ENCODE peak calls at places on chromosomes 5 and 9, in six cellular contexts. F is A549, B is fibroblast of lung, Y is SK-N-SH, M is tibial artery, G is uterus. P is an unnamed sample.

GRCh38 chr9:114272739-114273431 is 50.0 kb upstream of the ORM1 start:
- DNase-seq in M (peak; percentile 28), B (no peak), F (no peak), G (peak; percentile 0), Y (no peak), P (peak; percentile 8)

GRCh38 chr9:109780453-109781033 is 545 bp downstream of the PALM2AKAP2 start:
- DNase-seq in M (no peak), Y (no peak), B (peak; percentile 43), F (no peak), G (no peak), P (no peak)

GRCh38 chr9:4235951-4236804 is 63.7 kb downstream of the GLIS3 start:
- DNase-seq in B (peak; percentile 92), G (no peak), M (no peak), F (peak; percentile 89), Y (no peak), P (no peak)

GRCh38 chr5:99088309-99088708 is 159.5 kb upstream of the CHD1 start:
- DNase-seq in F (no peak), B (peak; percentile 50), Y (no peak), M (no peak), G (no peak), P (no peak)

GRCh38 chr5:65926893-65927292 is 518 bp downstream of the ERBIN start:
- DNase-seq in F (no peak), M (no peak), B (no peak), Y (no peak), G (no peak), P (no peak)

GRCh38 chr9:136364942-136365774 is 1.6 kb upstream of the DNLZ start:
- DNase-seq in B (no peak), F (no peak), G (no peak), M (no peak), Y (peak; percentile 96), P (no peak)

GRCh38 chr5:36658016-36658415 is 51.6 kb downstream of the SLC1A3 start:
- DNase-seq in F (no peak), M (no peak), Y (no peak), B (peak; percentile 79), G (no peak), P (no peak)

GRCh38 chr9:101814064-101814463 is 75.6 kb upstream of the GRIN3A start:
- DNase-seq in B (no peak), M (no peak), Y (no peak), F (no peak), G (no peak), P (no peak)

GRCh38 chr5:133530270-133530669 is 82.1 kb downstream of the FSTL4 start:
- DNase-seq in G (no peak), M (no peak), F (no peak), Y (no peak), B (no peak), P (no peak)

GRCh38 chr9:81108821-81109220 is 580.5 kb downstream of the TLE1 start:
- DNase-seq in M (no peak), Y (no peak), G (no peak), F (no peak), B (no peak), P (no peak)

GRCh38 chr5:16733597-16733996 is 116.8 kb upstream of the RETREG1 start:
- DNase-seq in G (no peak), M (no peak), B (no peak), F (no peak), Y (no peak), P (no peak)

GRCh38 chr9:33452828-33453271 is 5.5 kb upstream of the AQP3 start:
- DNase-seq in Y (peak; percentile 76), M (no peak), F (peak; percentile 80), G (no peak), B (peak; percentile 81), P (peak; percentile 84)

GRCh38 chr9:72665421-72665820 is 144.0 kb downstream of the TMC1 start:
- DNase-seq in B (peak; percentile 88), G (no peak), M (no peak), Y (no peak), F (peak; percentile 19), P (no peak)

GRCh38 chr9:111833941-111834340 is 39.2 kb upstream of the SHOC1 start:
- DNase-seq in B (peak; percentile 60), G (no peak), Y (no peak), F (no peak), M (no peak), P (no peak)

GRCh38 chr5:150608991-150609390 is 31.5 kb upstream of the SYNPO start:
- DNase-seq in M (no peak), F (no peak), B (no peak), Y (no peak), G (no peak), P (peak; percentile 10)

GRCh38 chr5:66633754-66634153 is 37.6 kb downstream of the MAST4 start:
- DNase-seq in B (no peak), M (no peak), Y (no peak), G (no peak), F (no peak), P (no peak)

GRCh38 chr5:154779105-154779504 is 23.9 kb downstream of the LARP1 start:
- DNase-seq in F (peak; percentile 76), Y (no peak), B (peak; percentile 91), G (no peak), M (no peak), P (no peak)

GRCh38 chr5:50799596-50799995 is 133.2 kb downstream of the PARP8 start:
- DNase-seq in M (no peak), Y (no peak), F (no peak), B (no peak), G (no peak), P (no peak)

GRCh38 chr9:129285382-129285781 is 107.3 kb upstream of the IER5L start:
- DNase-seq in G (no peak), F (no peak), B (no peak), Y (no peak), M (peak; percentile 53), P (peak; percentile 1)

GRCh38 chr5:174352681-174353080 is 307.2 kb downstream of the NSG2 start:
- DNase-seq in G (no peak), F (no peak), B (peak; percentile 77), Y (no peak), M (no peak), P (no peak)

GRCh38 chr9:93525476-93525875 is 50.9 kb upstream of the PHF2 start:
- DNase-seq in Y (no peak), B (peak; percentile 34), M (no peak), F (no peak), G (no peak), P (no peak)

DNA sequence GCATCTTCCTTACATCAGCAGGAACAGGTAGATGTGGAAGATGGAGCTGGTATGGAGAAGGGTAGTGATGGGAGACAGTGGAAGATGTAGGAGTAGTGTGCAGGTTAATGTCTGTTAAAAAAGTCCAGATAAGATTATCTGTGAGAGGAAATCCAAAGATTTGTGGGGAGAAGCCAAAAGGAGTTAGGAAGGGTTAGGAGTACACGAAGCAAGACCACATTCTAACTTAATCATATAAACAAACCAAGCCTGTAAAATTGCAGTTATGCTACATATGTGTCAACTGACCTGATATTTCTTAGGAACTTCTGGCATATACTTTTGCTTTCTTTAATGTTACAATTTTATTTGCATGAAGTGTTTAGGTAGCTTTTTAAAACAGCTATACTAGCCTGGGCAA is 142.1 kb upstream of the DMRT1 start:
- DNase-seq in G (no peak), M (no peak), Y (no peak), F (no peak), B (no peak), P (no peak)
- H3K4me1 ChIP-seq in G (peaks cover 25% of the 10 kb centered on the region), M (no peaks in the 10 kb centered on the region), Y (peaks cover 32% of the 10 kb centered on the region), F (peaks cover 57% of the 10 kb centered on the region), B (peaks cover 31% of the 10 kb centered on the region), P (peaks cover 31% of the 10 kb centered on the region)

DNA sequence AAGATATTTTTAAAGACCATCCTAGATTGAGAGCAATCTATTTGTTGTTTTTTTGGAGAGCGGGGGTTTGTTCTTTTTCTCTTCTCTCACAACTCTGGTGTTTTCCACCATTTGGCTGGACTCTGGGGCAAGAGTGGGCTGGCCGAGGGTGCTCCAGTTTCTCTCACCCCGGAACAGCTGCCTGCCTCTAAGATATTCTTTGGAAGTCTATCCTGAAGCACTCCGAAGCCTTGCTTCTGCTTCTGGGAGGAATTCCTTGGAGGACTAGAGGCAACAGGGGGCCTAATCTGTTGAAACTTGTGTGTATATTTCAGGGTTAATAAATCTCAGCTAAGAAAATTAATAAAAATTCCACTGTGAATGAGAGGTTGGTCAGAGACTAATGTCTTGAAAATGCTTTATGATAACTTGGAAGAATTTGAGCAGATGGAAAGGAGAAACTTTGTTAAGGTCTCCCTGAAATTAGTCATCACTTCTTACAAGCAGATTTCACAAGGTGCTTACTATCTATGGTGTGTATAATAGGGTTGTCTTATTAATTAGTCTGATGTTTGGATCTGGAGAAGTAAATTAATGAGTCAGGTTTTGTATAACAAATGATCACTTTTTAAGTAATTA is 3.9 kb downstream of the MAN2A1 start:
- DNase-seq in G (no peak), Y (no peak), M (no peak), F (no peak), B (peak; percentile 75), P (no peak)
- H3K4me1 ChIP-seq in G (no peaks in the 10 kb centered on the region), Y (peaks cover 31% of the 10 kb centered on the region), M (no peaks in the 10 kb centered on the region), F (peaks cover 28% of the 10 kb centered on the region), B (peaks cover 8% of the 10 kb centered on the region), P (peaks cover 57% of the 10 kb centered on the region)

DNA sequence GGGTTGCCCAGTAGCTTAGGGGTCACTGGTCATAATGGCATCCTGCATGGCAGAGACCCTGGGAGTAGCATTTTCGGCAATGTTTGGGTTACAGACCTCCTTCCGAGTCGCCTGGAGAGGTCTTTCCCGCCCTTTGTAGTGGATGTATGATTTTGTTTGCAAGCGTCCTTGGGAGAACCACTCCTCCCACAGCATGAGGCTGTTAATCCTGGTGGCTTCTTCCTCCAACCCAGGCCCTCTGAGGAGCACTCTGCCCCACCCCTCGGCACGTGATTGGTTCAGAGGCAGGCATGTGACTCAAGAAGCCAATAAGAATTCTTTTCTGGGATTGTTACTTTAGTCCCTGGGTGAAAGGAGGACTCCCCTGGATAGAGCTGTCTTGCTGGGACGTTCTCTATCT is 30.2 kb upstream of the GRHPR start:
- DNase-seq in B (no peak), M (no peak), G (no peak), Y (no peak), F (no peak), P (no peak)
- H3K4me1 ChIP-seq in B (no peaks in the 10 kb centered on the region), M (no peaks in the 10 kb centered on the region), G (no peaks in the 10 kb centered on the region), Y (no peaks in the 10 kb centered on the region), F (no peaks in the 10 kb centered on the region), P (no peaks in the 10 kb centered on the region)

GRCh38 chr5:142783601-142784291 is 13.6 kb downstream of the ARHGAP26 start:
- DNase-seq in M (peak; percentile 64), B (peak; percentile 4), F (no peak), G (no peak), Y (peak; percentile 76), P (no peak)

GRCh38 chr5:142784405-142784955 is 14.3 kb downstream of the ARHGAP26 start:
- DNase-seq in F (no peak), B (no peak), G (no peak), Y (no peak), M (no peak), P (no peak)

GRCh38 chr5:142785211-142785610 is 15.0 kb downstream of the ARHGAP26 start:
- DNase-seq in G (no peak), M (no peak), B (peak; percentile 21), F (no peak), Y (no peak), P (no peak)

GRCh38 chr5:142780871-142781270 is 10.7 kb downstream of the ARHGAP26 start:
- DNase-seq in B (no peak), G (no peak), Y (peak; percentile 19), F (no peak), M (no peak), P (no peak)

DNA sequence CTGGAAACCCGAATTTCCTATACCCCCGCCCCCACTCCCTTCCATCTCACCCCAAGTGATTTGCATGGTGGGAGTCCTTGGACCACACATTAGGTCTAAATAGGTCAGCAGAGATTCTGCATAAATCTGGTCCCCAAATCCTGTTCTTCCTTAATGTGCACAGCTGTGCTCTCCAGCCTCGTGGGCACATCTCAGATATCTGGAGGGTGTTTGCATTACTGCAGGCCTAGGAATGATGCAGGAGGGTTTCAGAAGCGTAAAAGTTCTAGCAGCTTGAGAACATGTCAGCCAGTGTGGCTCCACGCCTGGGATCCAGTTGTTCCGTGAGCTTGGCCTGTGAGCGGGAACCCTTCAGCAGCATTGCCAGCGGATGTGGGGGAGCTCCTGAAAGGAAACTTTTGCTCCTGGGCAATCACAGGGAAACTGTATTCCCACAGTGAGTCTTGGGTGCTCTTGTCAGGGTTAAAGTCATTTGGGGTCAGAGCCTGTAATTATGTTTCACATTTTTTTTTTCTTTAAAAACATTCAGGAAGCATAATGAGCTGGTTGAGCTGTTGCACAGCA is 12.9 kb downstream of the ARHGAP26 start:
- DNase-seq in Y (no peak), F (no peak), M (peak; percentile 68), G (peak; percentile 77), B (no peak), P (no peak)
- H3K4me1 ChIP-seq in Y (peaks cover 42% of the 10 kb centered on the region), F (peaks cover 43% of the 10 kb centered on the region), M (no peaks in the 10 kb centered on the region), G (peaks cover 8% of the 10 kb centered on the region), B (peaks cover 7% of the 10 kb centered on the region), P (peaks cover 54% of the 10 kb centered on the region)

P was measured in lower lobe of right lung.